ENCODE peak calls at places on chromosomes 4 and X, in eight cellular contexts. One of them, this sample, is unnamed.

GRCh38 chr4:147813107-147813773 is 81.4 kb downstream of the ARHGAP10 start:
- DNase-seq in cardiac muscle cell: no peak
- DNase-seq in sigmoid colon: no peak
- DNase-seq in dorsolateral prefrontal cortex: no peak
- DNase-seq in transverse colon: no peak
- DNase-seq in fibroblast of mammary gland: peak; percentile 37
- DNase-seq in cardiac fibroblast: no peak
- DNase-seq in astrocyte of the spinal cord: no peak
- DNase-seq in this sample: no peak

GRCh38 chr4:152843476-152844107 is 63.8 kb downstream of the ARFIP1 start:
- DNase-seq in cardiac muscle cell: no peak
- DNase-seq in sigmoid colon: no peak
- DNase-seq in dorsolateral prefrontal cortex: no peak
- DNase-seq in transverse colon: peak; percentile 59
- DNase-seq in fibroblast of mammary gland: no peak
- DNase-seq in cardiac fibroblast: no peak
- DNase-seq in astrocyte of the spinal cord: no peak
- DNase-seq in this sample: no peak

GRCh38 chr4:113502476-113502875 is 259.1 kb downstream of the CAMK2D start:
- DNase-seq in cardiac muscle cell: peak; percentile 13
- DNase-seq in sigmoid colon: no peak
- DNase-seq in dorsolateral prefrontal cortex: no peak
- DNase-seq in transverse colon: no peak
- DNase-seq in fibroblast of mammary gland: peak; percentile 64
- DNase-seq in cardiac fibroblast: peak; percentile 39
- DNase-seq in astrocyte of the spinal cord: no peak
- DNase-seq in this sample: no peak

GRCh38 chr4:168667936-168668335 is 171.1 kb downstream of the PALLD start:
- DNase-seq in cardiac muscle cell: no peak
- DNase-seq in sigmoid colon: no peak
- DNase-seq in dorsolateral prefrontal cortex: no peak
- DNase-seq in transverse colon: no peak
- DNase-seq in fibroblast of mammary gland: no peak
- DNase-seq in cardiac fibroblast: no peak
- DNase-seq in astrocyte of the spinal cord: no peak
- DNase-seq in this sample: no peak

GRCh38 chrX:52988985-52989917 is 30.9 kb upstream of the FAM156A start:
- DNase-seq in cardiac muscle cell: no peak
- DNase-seq in sigmoid colon: peak; percentile 29
- DNase-seq in dorsolateral prefrontal cortex: no peak
- DNase-seq in transverse colon: no peak
- DNase-seq in fibroblast of mammary gland: peak; percentile 10
- DNase-seq in cardiac fibroblast: no peak
- DNase-seq in astrocyte of the spinal cord: no peak
- DNase-seq in this sample: no peak

GRCh38 chr4:54217642-54218486 is 11.2 kb upstream of the PDGFRA start:
- DNase-seq in cardiac muscle cell: peak; percentile 93
- DNase-seq in sigmoid colon: peak; percentile 94
- DNase-seq in dorsolateral prefrontal cortex: peak; percentile 63
- DNase-seq in transverse colon: peak; percentile 69
- DNase-seq in fibroblast of mammary gland: peak; percentile 98
- DNase-seq in cardiac fibroblast: peak; percentile 96
- DNase-seq in astrocyte of the spinal cord: peak; percentile 85
- DNase-seq in this sample: peak; percentile 95

GRCh38 chrX:117957128-117957527 is 159.5 kb downstream of the KLHL13 start:
- DNase-seq in cardiac muscle cell: peak; percentile 1
- DNase-seq in sigmoid colon: no peak
- DNase-seq in dorsolateral prefrontal cortex: no peak
- DNase-seq in transverse colon: no peak
- DNase-seq in fibroblast of mammary gland: peak; percentile 3
- DNase-seq in cardiac fibroblast: peak; percentile 0
- DNase-seq in astrocyte of the spinal cord: peak; percentile 28
- DNase-seq in this sample: peak; percentile 40

GRCh38 chrX:74535633-74536141 is 78.7 kb downstream of the RLIM start:
- DNase-seq in cardiac muscle cell: peak; percentile 64
- DNase-seq in sigmoid colon: peak; percentile 92
- DNase-seq in dorsolateral prefrontal cortex: peak; percentile 50
- DNase-seq in transverse colon: peak; percentile 81
- DNase-seq in fibroblast of mammary gland: peak; percentile 55
- DNase-seq in cardiac fibroblast: peak; percentile 51
- DNase-seq in astrocyte of the spinal cord: peak; percentile 48
- DNase-seq in this sample: peak; percentile 86

GRCh38 chrX:38375888-38376287 is 23.5 kb downstream of the OTC start:
- DNase-seq in cardiac muscle cell: peak; percentile 21
- DNase-seq in sigmoid colon: no peak
- DNase-seq in dorsolateral prefrontal cortex: no peak
- DNase-seq in transverse colon: no peak
- DNase-seq in fibroblast of mammary gland: peak; percentile 27
- DNase-seq in cardiac fibroblast: peak; percentile 21
- DNase-seq in astrocyte of the spinal cord: peak; percentile 3
- DNase-seq in this sample: no peak

GRCh38 chr4:5052424-5052702 is 1.1 kb downstream of the STK32B start:
- DNase-seq in cardiac muscle cell: no peak
- DNase-seq in sigmoid colon: no peak
- DNase-seq in dorsolateral prefrontal cortex: no peak
- DNase-seq in transverse colon: no peak
- DNase-seq in fibroblast of mammary gland: no peak
- DNase-seq in cardiac fibroblast: no peak
- DNase-seq in astrocyte of the spinal cord: peak; percentile 14
- DNase-seq in this sample: no peak

GRCh38 chr4:87044511-87045369 is 109.9 kb downstream of the AFF1 start:
- DNase-seq in cardiac muscle cell: no peak
- DNase-seq in sigmoid colon: no peak
- DNase-seq in dorsolateral prefrontal cortex: no peak
- DNase-seq in transverse colon: no peak
- DNase-seq in fibroblast of mammary gland: no peak
- DNase-seq in cardiac fibroblast: peak; percentile 39
- DNase-seq in astrocyte of the spinal cord: no peak
- DNase-seq in this sample: no peak

GRCh38 chrX:152904151-152905080 is 6.5 kb downstream of the ZNF185 start:
- DNase-seq in cardiac muscle cell: peak; percentile 57
- DNase-seq in sigmoid colon: no peak
- DNase-seq in dorsolateral prefrontal cortex: no peak
- DNase-seq in transverse colon: peak; percentile 51
- DNase-seq in fibroblast of mammary gland: peak; percentile 65
- DNase-seq in cardiac fibroblast: peak; percentile 58
- DNase-seq in astrocyte of the spinal cord: peak; percentile 42
- DNase-seq in this sample: peak; percentile 68

GRCh38 chr4:113445286-113445685 is 316.3 kb downstream of the CAMK2D start:
- DNase-seq in cardiac muscle cell: peak; percentile 98
- DNase-seq in sigmoid colon: peak; percentile 85
- DNase-seq in dorsolateral prefrontal cortex: no peak
- DNase-seq in transverse colon: peak; percentile 21
- DNase-seq in fibroblast of mammary gland: peak; percentile 100
- DNase-seq in cardiac fibroblast: peak; percentile 100
- DNase-seq in astrocyte of the spinal cord: peak; percentile 88
- DNase-seq in this sample: peak; percentile 78

GRCh38 chr4:98261291-98262271 is at the start of gene RAP1GDS1:
- DNase-seq in cardiac muscle cell: peak; percentile 77
- DNase-seq in sigmoid colon: peak; percentile 78
- DNase-seq in dorsolateral prefrontal cortex: peak; percentile 66
- DNase-seq in transverse colon: peak; percentile 41
- DNase-seq in fibroblast of mammary gland: peak; percentile 73
- DNase-seq in cardiac fibroblast: peak; percentile 75
- DNase-seq in astrocyte of the spinal cord: peak; percentile 74
- DNase-seq in this sample: peak; percentile 50

GRCh38 chr4:86398187-86398586 is 38.3 kb upstream of the MAPK10 start:
- DNase-seq in cardiac muscle cell: no peak
- DNase-seq in sigmoid colon: no peak
- DNase-seq in dorsolateral prefrontal cortex: no peak
- DNase-seq in transverse colon: no peak
- DNase-seq in fibroblast of mammary gland: no peak
- DNase-seq in cardiac fibroblast: no peak
- DNase-seq in astrocyte of the spinal cord: no peak
- DNase-seq in this sample: no peak

GRCh38 chr4:181711387-181711786 is 531.8 kb upstream of the TENM3 start:
- DNase-seq in cardiac muscle cell: no peak
- DNase-seq in sigmoid colon: no peak
- DNase-seq in dorsolateral prefrontal cortex: no peak
- DNase-seq in transverse colon: no peak
- DNase-seq in fibroblast of mammary gland: no peak
- DNase-seq in cardiac fibroblast: no peak
- DNase-seq in astrocyte of the spinal cord: no peak
- DNase-seq in this sample: no peak

GRCh38 chr4:62014982-62015739 is 815.0 kb downstream of the ADGRL3 start:
- DNase-seq in cardiac muscle cell: peak; percentile 3
- DNase-seq in sigmoid colon: no peak
- DNase-seq in dorsolateral prefrontal cortex: no peak
- DNase-seq in transverse colon: no peak
- DNase-seq in fibroblast of mammary gland: no peak
- DNase-seq in cardiac fibroblast: peak; percentile 27
- DNase-seq in astrocyte of the spinal cord: no peak
- DNase-seq in this sample: no peak

GRCh38 chr4:8237256-8237989 is 32.1 kb upstream of the HTRA3 start:
- DNase-seq in cardiac muscle cell: no peak
- DNase-seq in sigmoid colon: no peak
- DNase-seq in dorsolateral prefrontal cortex: no peak
- DNase-seq in transverse colon: no peak
- DNase-seq in fibroblast of mammary gland: no peak
- DNase-seq in cardiac fibroblast: no peak
- DNase-seq in astrocyte of the spinal cord: no peak
- DNase-seq in this sample: no peak

DNA sequence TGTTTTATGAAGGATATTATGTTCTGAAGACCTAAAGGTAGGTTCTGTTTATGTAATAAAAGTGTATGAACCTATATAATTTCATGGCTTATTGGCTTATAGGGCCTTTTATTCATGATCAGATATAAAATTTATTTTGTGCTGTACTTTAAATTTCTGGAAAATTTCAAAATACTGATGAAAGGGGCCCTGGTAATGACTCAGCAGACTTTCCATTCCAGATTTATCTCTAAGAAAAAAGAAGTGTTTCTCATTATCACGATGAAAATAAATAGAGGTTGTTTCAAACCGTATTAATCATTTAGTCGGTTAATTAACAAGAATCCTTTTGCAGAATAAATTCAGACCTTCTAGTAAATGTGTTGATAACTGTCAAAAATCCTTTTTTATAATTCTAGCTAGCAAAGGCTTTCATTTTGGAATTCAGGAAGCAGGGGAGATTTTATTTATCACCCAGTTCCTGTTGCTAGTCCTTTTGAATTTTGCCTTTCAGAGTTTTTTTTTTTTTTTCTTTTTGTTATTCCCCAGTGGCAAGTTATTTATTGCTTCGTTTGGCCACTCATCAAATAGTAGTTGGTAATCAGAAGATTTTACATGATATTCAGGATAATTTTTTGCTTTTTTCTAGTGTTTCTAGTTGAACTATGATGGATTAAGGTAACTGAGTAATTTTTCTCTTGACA is 5.4 kb upstream of the TAPT1 start:
- DNase-seq in cardiac muscle cell: peak; percentile 39
- DNase-seq in sigmoid colon: no peak
- DNase-seq in dorsolateral prefrontal cortex: no peak
- DNase-seq in transverse colon: no peak
- DNase-seq in fibroblast of mammary gland: peak; percentile 31
- DNase-seq in cardiac fibroblast: peak; percentile 47
- DNase-seq in astrocyte of the spinal cord: no peak
- DNase-seq in this sample: no peak
- H3K4me3 ChIP-seq in cardiac muscle cell: no peak overlapping the region
- H3K4me3 ChIP-seq in sigmoid colon: no peak overlapping the region
- H3K4me3 ChIP-seq in dorsolateral prefrontal cortex: peak overlapping the region; percentile 55
- H3K4me3 ChIP-seq in transverse colon: no peak overlapping the region
- H3K4me3 ChIP-seq in fibroblast of mammary gland: no peak overlapping the region
- H3K4me3 ChIP-seq in cardiac fibroblast: no peak overlapping the region
- H3K4me3 ChIP-seq in astrocyte of the spinal cord: no peak overlapping the region
- H3K4me3 ChIP-seq in this sample: no peak overlapping the region

GRCh38 chr4:138696771-138697170 is 318.8 kb upstream of the NOCT start:
- DNase-seq in cardiac muscle cell: no peak
- DNase-seq in sigmoid colon: no peak
- DNase-seq in dorsolateral prefrontal cortex: no peak
- DNase-seq in transverse colon: no peak
- DNase-seq in fibroblast of mammary gland: peak; percentile 41
- DNase-seq in cardiac fibroblast: peak; percentile 13
- DNase-seq in astrocyte of the spinal cord: no peak
- DNase-seq in this sample: peak; percentile 2
- H3K4me3 ChIP-seq in cardiac muscle cell: no peak overlapping the region
- H3K4me3 ChIP-seq in sigmoid colon: no peak overlapping the region
- H3K4me3 ChIP-seq in dorsolateral prefrontal cortex: no peak overlapping the region
- H3K4me3 ChIP-seq in transverse colon: no peak overlapping the region
- H3K4me3 ChIP-seq in fibroblast of mammary gland: no peak overlapping the region
- H3K4me3 ChIP-seq in cardiac fibroblast: no peak overlapping the region
- H3K4me3 ChIP-seq in astrocyte of the spinal cord: no peak overlapping the region
- H3K4me3 ChIP-seq in this sample: no peak overlapping the region

DNA sequence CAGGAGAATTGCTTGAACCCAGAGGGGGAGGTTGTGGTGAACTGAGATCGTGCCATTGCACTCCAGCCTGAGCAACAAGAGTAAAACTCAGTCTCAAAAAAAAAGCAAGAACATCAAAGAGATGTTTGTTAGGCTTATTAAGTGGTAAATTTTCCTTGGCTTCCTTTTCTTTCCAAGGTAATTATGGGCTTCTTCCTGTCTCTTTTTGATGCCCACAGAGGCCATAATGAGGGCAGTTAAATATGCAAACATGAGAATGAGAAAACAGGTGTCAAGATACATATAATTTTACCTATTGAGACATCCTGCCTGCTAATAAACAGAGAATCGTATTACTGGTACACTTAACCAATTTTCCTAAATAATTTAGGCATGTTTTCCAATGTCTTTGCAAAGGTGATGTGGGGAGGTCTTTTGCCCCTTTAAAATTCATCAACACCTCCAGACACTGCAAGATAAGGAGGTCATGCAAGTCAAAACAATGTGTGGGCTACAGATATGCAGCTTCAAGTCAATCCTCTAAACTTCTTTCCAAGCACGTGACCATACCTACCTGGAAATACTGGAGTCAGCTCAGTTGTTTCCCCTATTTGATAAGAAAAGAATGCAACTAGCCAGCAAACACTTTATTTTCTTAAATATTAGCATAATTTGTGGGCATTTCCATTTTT is 2.7 kb downstream of the SLC39A8 start:
- DNase-seq in cardiac muscle cell: no peak
- DNase-seq in sigmoid colon: no peak
- DNase-seq in dorsolateral prefrontal cortex: no peak
- DNase-seq in transverse colon: no peak
- DNase-seq in fibroblast of mammary gland: no peak
- DNase-seq in cardiac fibroblast: no peak
- DNase-seq in astrocyte of the spinal cord: no peak
- DNase-seq in this sample: no peak
- H3K4me3 ChIP-seq in cardiac muscle cell: peak overlapping the region; percentile 47
- H3K4me3 ChIP-seq in sigmoid colon: no peak overlapping the region
- H3K4me3 ChIP-seq in dorsolateral prefrontal cortex: no peak overlapping the region
- H3K4me3 ChIP-seq in transverse colon: peak overlapping the region; percentile 70
- H3K4me3 ChIP-seq in fibroblast of mammary gland: no peak overlapping the region
- H3K4me3 ChIP-seq in cardiac fibroblast: no peak overlapping the region
- H3K4me3 ChIP-seq in astrocyte of the spinal cord: no peak overlapping the region
- H3K4me3 ChIP-seq in this sample: no peak overlapping the region

DNA sequence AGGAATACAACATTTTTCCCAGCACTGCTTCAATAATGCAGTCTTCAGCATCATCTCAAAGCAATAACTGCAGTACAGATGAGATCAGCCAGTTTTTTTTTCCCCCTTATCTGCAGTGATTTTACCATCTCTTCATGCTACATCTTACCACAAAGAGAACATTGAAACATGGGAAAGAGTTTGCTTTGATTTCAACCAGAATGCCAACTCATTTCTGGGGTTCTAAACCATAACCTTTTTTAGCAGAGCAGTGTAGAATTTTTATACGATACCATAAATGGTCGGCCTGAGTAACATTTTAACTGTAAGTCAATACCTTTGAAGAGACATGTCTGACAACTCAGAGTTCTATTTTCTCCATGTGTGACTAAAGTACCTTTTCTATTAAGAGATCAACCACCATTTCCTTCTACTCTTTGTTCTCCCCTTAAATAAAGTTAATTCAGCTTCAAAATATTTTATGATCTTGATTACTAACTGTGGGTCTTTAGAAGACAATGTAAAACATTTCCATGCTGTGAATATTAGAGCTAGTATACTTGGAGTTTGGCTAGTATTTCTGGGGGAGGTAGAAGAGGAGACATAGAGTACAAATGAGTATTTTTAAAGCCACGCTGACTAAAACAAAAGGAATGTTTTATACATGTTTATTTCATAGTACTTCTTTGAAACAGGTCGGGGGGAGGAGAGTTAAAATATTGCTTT is 69.1 kb downstream of the TET2 start:
- DNase-seq in cardiac muscle cell: peak; percentile 21
- DNase-seq in sigmoid colon: no peak
- DNase-seq in dorsolateral prefrontal cortex: no peak
- DNase-seq in transverse colon: no peak
- DNase-seq in fibroblast of mammary gland: peak; percentile 30
- DNase-seq in cardiac fibroblast: peak; percentile 71
- DNase-seq in astrocyte of the spinal cord: peak; percentile 62
- DNase-seq in this sample: no peak
- H3K4me3 ChIP-seq in cardiac muscle cell: no peak overlapping the region
- H3K4me3 ChIP-seq in sigmoid colon: no peak overlapping the region
- H3K4me3 ChIP-seq in dorsolateral prefrontal cortex: no peak overlapping the region
- H3K4me3 ChIP-seq in transverse colon: no peak overlapping the region
- H3K4me3 ChIP-seq in fibroblast of mammary gland: no peak overlapping the region
- H3K4me3 ChIP-seq in cardiac fibroblast: no peak overlapping the region
- H3K4me3 ChIP-seq in astrocyte of the spinal cord: no peak overlapping the region
- H3K4me3 ChIP-seq in this sample: no peak overlapping the region